ENCODE peak calls at places on chromosomes 11 and 22, in seven cellular contexts. N is EH; T is left lobe of liver; R is activated T-helper 1 cell treated with anti-CD3 and anti-CD28 coated beads, Interleukin-2, amount 50 U/mL, for 16 hours; G is omental fat pad; Z is BJ; K is Kasumi-1. Q is an unnamed sample.

GRCh38 chr11:102761646-102762238 is 18.7 kb downstream of the MMP10 start:
- DNase-seq in N (peak), T (no peak), R (no peak), G (no peak), Z (no peak), K (no peak), Q (no peak)

GRCh38 chr11:15073361-15074205 is at the start of gene CALCB:
- DNase-seq in N (peak), T (no peak), R (no peak), G (no peak), Z (no peak), K (no peak), Q (no peak)

GRCh38 chr22:31102441-31103081 is 4.8 kb downstream of the SELENOM start:
- DNase-seq in N (peak), T (no peak), R (no peak), G (peak), Z (peak), K (no peak), Q (no peak)

GRCh38 chr11:132402056-132402684 is 1031.8 kb downstream of the NTM start:
- DNase-seq in N (peak), T (peak), R (no peak), G (no peak), Z (no peak), K (no peak), Q (no peak)

GRCh38 chr11:82975882-82976281 is 74.3 kb downstream of the DDIAS start:
- DNase-seq in N (no peak), T (no peak), R (no peak), G (no peak), Z (no peak), K (no peak), Q (no peak)

GRCh38 chr22:37126882-37127281 is 17.4 kb upstream of the TMPRSS6 start:
- DNase-seq in N (no peak), T (no peak), R (no peak), G (no peak), Z (no peak), K (no peak), Q (no peak)

GRCh38 chr11:31509017-31509411 is 408 bp downstream of the IMMP1L start:
- DNase-seq in N (no peak), T (no peak), R (no peak), G (no peak), Z (no peak), K (peak), Q (peak)

GRCh38 chr22:44583076-44583760 is 85.2 kb upstream of the RTL6 start:
- DNase-seq in N (no peak), T (no peak), R (no peak), G (peak), Z (no peak), K (no peak), Q (no peak)

GRCh38 chr22:26579331-26579886 is 10.5 kb downstream of the TPST2 start:
- DNase-seq in N (no peak), T (no peak), R (peak), G (no peak), Z (no peak), K (peak), Q (peak)

Q was measured in KG1.